ENCODE peak calls at places on chromosomes 6 and 20, in four cellular contexts. O is OCI-LY7, G is mammary epithelial cell, S is tibial nerve. U is an unnamed sample. For H3K4me1, the result is how much of the 10 kb centered on the place peaks cover.

GRCh38 chr20:46253391-46253790 is 54.9 kb downstream of the CDH22 start:
- DNase-seq in S (no peak), O (no peak), G (no peak), U (no peak)

GRCh38 chr20:25485872-25486271 is 78.4 kb downstream of the GINS1 start:
- DNase-seq in O (no peak), G (no peak), S (no peak), U (no peak)

GRCh38 chr6:16690244-16691142 is 70.8 kb downstream of the ATXN1 start:
- DNase-seq in S (no peak), G (peak), O (no peak), U (no peak)

GRCh38 chr6:48429021-48429420 is 318.0 kb upstream of the PTCHD4 start:
- DNase-seq in G (peak), S (no peak), O (no peak), U (no peak)

GRCh38 chr20:64047046-64047389 is 2.4 kb downstream of the SOX18 start:
- DNase-seq in O (no peak), S (no peak), G (no peak), U (no peak)

GRCh38 chr6:7463785-7464184 is 74.2 kb downstream of the RIOK1 start:
- DNase-seq in G (peak), S (no peak), O (no peak), U (no peak)

GRCh38 chr6:169000022-169000421 is 253.6 kb downstream of the THBS2 start:
- DNase-seq in S (no peak), G (no peak), O (no peak), U (no peak)

GRCh38 chr20:44583179-44583578 is 800 bp downstream of the PKIG start:
- DNase-seq in S (no peak), O (no peak), G (no peak), U (no peak)

GRCh38 chr6:153210083-153210482 is 79.0 kb upstream of the RGS17 start:
- DNase-seq in G (peak), O (peak), S (no peak), U (no peak)

GRCh38 chr20:6692566-6693168 is 74.8 kb upstream of the BMP2 start:
- DNase-seq in S (no peak), G (no peak), O (no peak), U (no peak)

GRCh38 chr6:167934426-167934864 is 63.0 kb upstream of the KIF25 start:
- DNase-seq in G (no peak), S (no peak), O (no peak), U (no peak)

GRCh38 chr6:67630146-67630545 is 1004.9 kb upstream of the ADGRB3 start:
- DNase-seq in O (no peak), S (no peak), G (no peak), U (no peak)

GRCh38 chr6:95768539-95768938 is 191.2 kb downstream of the MANEA start:
- DNase-seq in G (no peak), O (no peak), S (no peak), U (no peak)

GRCh38 chr6:168188310-168188973 is 109.4 kb upstream of the FRMD1 start:
- DNase-seq in O (no peak), S (no peak), G (no peak), U (no peak)

GRCh38 chr6:132817554-132818403 is 3.4 kb downstream of the RPS12 start:
- DNase-seq in S (no peak), G (no peak), O (no peak), U (no peak)

GRCh38 chr6:5674723-5675122 is 332.0 kb downstream of the NRN1 start:
- DNase-seq in S (no peak), G (no peak), O (no peak), U (no peak)

GRCh38 chr6:10140824-10141223 is 274.1 kb downstream of the TFAP2A start:
- DNase-seq in O (no peak), G (peak), S (no peak), U (no peak)

GRCh38 chr6:138987643-138988468 is at the start of gene REPS1:
- DNase-seq in S (peak), G (peak), O (peak), U (peak)

GRCh38 chr20:22577515-22578220 is 6.7 kb downstream of the FOXA2 start:
- DNase-seq in S (no peak), G (no peak), O (no peak), U (no peak)

GRCh38 chr6:107033136-107033535 is 5.1 kb downstream of the MTRES1 start:
- DNase-seq in O (no peak), G (no peak), S (no peak), U (no peak)

GRCh38 chr6:89909991-89910390 is 15.7 kb downstream of the GJA10 start:
- DNase-seq in S (no peak), G (no peak), O (no peak), U (no peak)

GRCh38 chr20:62816879-62817873 is at the start of gene COL9A3:
- DNase-seq in O (no peak), G (no peak), S (no peak), U (no peak)

GRCh38 chr6:34237722-34238506 is 1.2 kb downstream of the HMGA1 start:
- DNase-seq in S (no peak), O (peak), G (no peak), U (no peak)

GRCh38 chr20:45138451-45139300 is 14.4 kb upstream of the WFDC12 start:
- DNase-seq in G (peak), O (peak), S (peak), U (no peak)

GRCh38 chr6:139588076-139588639 is 213.7 kb upstream of the CITED2 start:
- DNase-seq in S (no peak), G (peak), O (no peak), U (no peak)

GRCh38 chr6:11412011-11412424 is 125.5 kb upstream of the TMEM170B start:
- DNase-seq in G (no peak), S (no peak), O (no peak), U (no peak)

GRCh38 chr20:40506567-40506966 is 182.5 kb downstream of the MAFB start:
- DNase-seq in O (no peak), S (peak), G (peak), U (peak)

GRCh38 chr20:40512567-40512966 is 176.5 kb downstream of the MAFB start:
- DNase-seq in G (no peak), S (no peak), O (no peak), U (no peak)

GRCh38 chr20:40510622-40511021 is 178.4 kb downstream of the MAFB start:
- DNase-seq in G (no peak), S (no peak), O (no peak), U (no peak)

GRCh38 chr20:40511478-40511877 is 177.6 kb downstream of the MAFB start:
- DNase-seq in S (peak), O (no peak), G (peak), U (no peak)

GRCh38 chr20:40508821-40509220 is 180.2 kb downstream of the MAFB start:
- DNase-seq in G (no peak), S (no peak), O (no peak), U (no peak)
- H3K4me1 ChIP-seq in G (under half), S (under half), O (under half), U (under half)

GRCh38 chr20:16732506-16733152 is 2.8 kb downstream of the SNRPB2 start:
- DNase-seq in O (no peak), S (no peak), G (no peak), U (no peak)

GRCh38 chr20:16729565-16730460 is at the start of gene SNRPB2:
- DNase-seq in S (peak), G (peak), O (peak), U (peak)

GRCh38 chr20:16729080-16729479 is 746 bp upstream of the SNRPB2 start:
- DNase-seq in G (no peak), O (no peak), S (no peak), U (no peak)
- H3K4me3 ChIP-seq in G (peak), O (peak), S (no peak), U (peak)

GRCh38 chr20:47790032-47790965 is 5.0 kb upstream of the SULF2 start:
- DNase-seq in O (no peak), S (no peak), G (peak), U (no peak)
- TF ChIP-seq CTCF in O (no peak), S (no peak), G (no peak), U (no peak)

GRCh38 chr20:41143354-41143753 is 6.0 kb downstream of the PLCG1 start:
- DNase-seq in O (no peak), S (no peak), G (no peak), U (no peak)

GRCh38 chr20:41141153-41141815 is 3.9 kb downstream of the PLCG1 start:
- DNase-seq in O (peak), S (peak), G (no peak), U (no peak)

GRCh38 chr20:41142241-41142640 is 4.9 kb downstream of the PLCG1 start:
- DNase-seq in S (no peak), G (no peak), O (no peak), U (no peak)

GRCh38 chr20:41145317-41145716 is 8.0 kb downstream of the PLCG1 start:
- DNase-seq in G (no peak), O (no peak), S (no peak), U (no peak)

GRCh38 chr20:41142914-41143313 is 5.6 kb downstream of the PLCG1 start:
- DNase-seq in G (no peak), O (peak), S (no peak), U (no peak)
- H3K4me1 ChIP-seq in G (under half), O (half or more), S (half or more), U (half or more)

GRCh38 chr6:1603708-1604346 is 5.9 kb upstream of the FOXC1 start:
- DNase-seq in G (no peak), O (no peak), S (no peak), U (no peak)
- H3K4me3 ChIP-seq in G (peak), O (no peak), S (peak), U (peak)

DNA sequence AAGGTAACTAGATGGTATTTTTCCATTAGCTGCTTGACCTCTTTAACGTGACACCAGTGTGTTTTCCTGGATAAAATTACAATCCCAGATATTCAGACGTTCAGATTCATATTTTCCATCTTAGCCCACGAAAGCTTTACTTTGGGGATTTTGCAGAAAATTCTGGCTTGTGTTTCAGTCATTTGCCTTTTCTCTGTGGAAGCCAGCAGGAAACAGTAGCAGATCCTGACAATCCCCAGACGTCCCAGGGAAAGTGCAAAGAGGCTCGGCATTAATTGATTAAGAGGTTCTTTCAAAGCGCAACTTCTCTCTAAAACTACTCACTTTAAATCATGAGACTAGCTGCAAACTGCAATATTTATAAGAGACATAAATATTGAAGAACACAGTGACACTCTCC is 243.6 kb downstream of the UST start:
- DNase-seq in S (no peak), O (no peak), G (no peak), U (no peak)
- TF ChIP-seq CTCF in S (no peak), O (no peak), G (no peak), U (no peak)

U was measured in esophagus squamous epithelium.